ENCODE peak calls at places on chromosomes 16 and 17, in four cellular contexts. One of them, this sample, is unnamed.

GRCh38 chr17:65850486-65850885 is 289.0 kb upstream of the AXIN2 start:
- DNase-seq in fibroblast of lung: peak
- DNase-seq in left ventricle myocardium inferior: no peak
- DNase-seq in AG09309: peak
- DNase-seq in this sample: no peak

GRCh38 chr17:74393323-74393942 is 26.1 kb downstream of the GPR142 start:
- DNase-seq in fibroblast of lung: no peak
- DNase-seq in left ventricle myocardium inferior: no peak
- DNase-seq in AG09309: no peak
- DNase-seq in this sample: no peak

GRCh38 chr17:41868568-41868967 is 3.3 kb upstream of the KLHL11 start:
- DNase-seq in fibroblast of lung: no peak
- DNase-seq in left ventricle myocardium inferior: no peak
- DNase-seq in AG09309: no peak
- DNase-seq in this sample: no peak

GRCh38 chr17:80891096-80892018 is 100.3 kb upstream of the CHMP6 start:
- DNase-seq in fibroblast of lung: peak
- DNase-seq in left ventricle myocardium inferior: no peak
- DNase-seq in AG09309: peak
- DNase-seq in this sample: no peak

GRCh38 chr17:30824002-30824355 is 513 bp downstream of the CRLF3 start:
- DNase-seq in fibroblast of lung: no peak
- DNase-seq in left ventricle myocardium inferior: no peak
- DNase-seq in AG09309: no peak
- DNase-seq in this sample: no peak

GRCh38 chr17:38871247-38871991 is 1.6 kb downstream of the LASP1 start:
- DNase-seq in fibroblast of lung: peak
- DNase-seq in left ventricle myocardium inferior: peak
- DNase-seq in AG09309: no peak
- DNase-seq in this sample: peak

GRCh38 chr17:40448639-40449261 is 5.5 kb downstream of the IGFBP4 start:
- DNase-seq in fibroblast of lung: peak
- DNase-seq in left ventricle myocardium inferior: no peak
- DNase-seq in AG09309: no peak
- DNase-seq in this sample: no peak

GRCh38 chr17:17008998-17009397 is 33.3 kb upstream of the MPRIP start:
- DNase-seq in fibroblast of lung: no peak
- DNase-seq in left ventricle myocardium inferior: peak
- DNase-seq in AG09309: no peak
- DNase-seq in this sample: no peak

GRCh38 chr16:81237282-81237681 is 1.2 kb upstream of the BCO1 start:
- DNase-seq in fibroblast of lung: peak
- DNase-seq in left ventricle myocardium inferior: peak
- DNase-seq in AG09309: no peak
- DNase-seq in this sample: no peak

GRCh38 chr16:51562896-51563295 is 411.8 kb upstream of the SALL1 start:
- DNase-seq in fibroblast of lung: no peak
- DNase-seq in left ventricle myocardium inferior: no peak
- DNase-seq in AG09309: no peak
- DNase-seq in this sample: no peak

DNA sequence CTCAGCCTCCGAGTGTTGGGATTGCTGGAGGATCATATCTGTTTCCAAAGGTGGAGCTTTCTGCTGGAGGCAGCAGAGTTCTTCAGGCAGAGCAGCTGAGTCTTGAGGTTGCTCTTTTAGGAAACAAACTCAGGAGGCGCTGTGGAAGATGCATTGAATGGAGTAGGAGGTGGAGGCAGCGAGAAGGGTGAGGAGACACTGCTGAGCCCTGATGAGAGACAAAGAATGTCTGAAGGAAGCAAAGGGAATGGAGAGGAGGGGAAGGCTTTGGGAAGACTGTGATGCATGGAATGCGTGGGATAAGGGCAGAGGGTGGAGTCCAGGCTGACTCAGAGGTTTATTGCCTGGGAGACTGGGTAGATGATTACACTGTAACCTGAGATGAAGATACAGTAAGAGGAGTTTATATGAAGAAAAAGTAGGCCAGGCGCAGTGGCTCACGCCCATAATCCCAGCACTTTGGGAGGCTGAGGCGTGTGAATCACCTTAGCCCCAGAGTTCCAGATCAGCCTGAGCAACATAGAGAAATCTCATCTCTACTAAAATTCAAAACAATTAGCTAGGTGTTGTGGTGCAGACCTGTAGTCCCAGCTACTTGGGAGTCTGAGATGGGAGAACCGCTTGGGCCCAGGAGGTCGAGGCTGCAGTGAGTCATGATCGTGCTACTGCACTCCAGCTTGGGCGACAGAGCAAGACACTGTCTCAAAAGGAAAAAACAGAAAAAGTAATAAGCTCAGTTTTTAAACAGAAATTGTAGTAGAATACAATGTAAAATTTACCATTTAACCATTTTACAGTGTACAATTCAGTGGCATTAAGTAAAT is 17.8 kb upstream of the TMEM219 start:
- DNase-seq in fibroblast of lung: peak
- DNase-seq in left ventricle myocardium inferior: no peak
- DNase-seq in AG09309: peak
- DNase-seq in this sample: peak
- TF ChIP-seq CTCF in fibroblast of lung: peak
- TF ChIP-seq CTCF in left ventricle myocardium inferior: no peak
- TF ChIP-seq CTCF in AG09309: peak
- TF ChIP-seq CTCF in this sample: peak

GRCh38 chr16:35746281-35746962 is 2287.0 kb downstream of the TP53TG3F start:
- DNase-seq in fibroblast of lung: no peak
- DNase-seq in left ventricle myocardium inferior: no peak
- DNase-seq in AG09309: no peak
- DNase-seq in this sample: no peak
- TF ChIP-seq CTCF in fibroblast of lung: no peak
- TF ChIP-seq CTCF in left ventricle myocardium inferior: no peak
- TF ChIP-seq CTCF in AG09309: no peak
- TF ChIP-seq CTCF in this sample: no peak

GRCh38 chr17:72430611-72431432 is 310.0 kb downstream of the SOX9 start:
- DNase-seq in fibroblast of lung: no peak
- DNase-seq in left ventricle myocardium inferior: no peak
- DNase-seq in AG09309: no peak
- DNase-seq in this sample: peak
- TF ChIP-seq CTCF in fibroblast of lung: peak
- TF ChIP-seq CTCF in left ventricle myocardium inferior: no peak
- TF ChIP-seq CTCF in AG09309: peak
- TF ChIP-seq CTCF in this sample: peak

DNA sequence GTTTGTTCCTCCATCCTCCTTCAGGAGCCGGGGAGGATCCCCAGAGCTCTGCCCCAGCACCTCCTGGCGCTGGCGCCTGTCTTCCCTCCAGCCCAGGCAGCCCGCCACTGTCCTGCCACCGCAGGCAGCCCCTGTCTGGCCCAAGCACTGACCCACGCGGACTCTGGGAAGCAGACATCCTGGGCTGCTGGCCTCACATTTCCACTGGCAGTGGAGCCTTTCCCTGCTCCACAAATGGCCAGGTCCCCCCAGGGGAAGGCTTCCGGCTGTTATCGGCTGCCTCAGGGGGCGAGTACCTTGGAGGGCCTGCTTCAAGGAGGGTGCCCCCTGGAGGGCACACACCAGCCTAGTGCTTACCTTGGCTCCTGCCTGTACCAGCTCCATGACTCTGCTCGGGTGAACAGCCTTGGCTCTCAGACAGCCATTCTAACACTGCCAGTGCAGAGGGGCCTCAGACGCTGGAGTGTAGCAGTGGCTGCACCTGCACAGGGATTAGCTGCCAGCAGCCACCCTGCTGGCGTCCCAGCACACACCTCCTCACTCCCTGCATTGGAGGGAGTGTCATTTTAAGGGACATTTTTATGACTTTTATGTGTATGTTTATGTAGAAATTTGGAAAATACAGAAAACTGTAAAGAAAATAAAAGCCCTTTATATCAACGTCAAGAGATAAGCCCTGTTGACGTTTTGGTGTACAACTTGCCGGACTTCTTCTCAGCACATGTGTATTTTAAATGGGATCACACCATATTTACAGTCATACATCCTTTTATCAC is 21.0 kb downstream of the ACE start:
- DNase-seq in fibroblast of lung: no peak
- DNase-seq in left ventricle myocardium inferior: no peak
- DNase-seq in AG09309: no peak
- DNase-seq in this sample: peak
- TF ChIP-seq CTCF in fibroblast of lung: no peak
- TF ChIP-seq CTCF in left ventricle myocardium inferior: peak
- TF ChIP-seq CTCF in AG09309: peak
- TF ChIP-seq CTCF in this sample: peak

DNA sequence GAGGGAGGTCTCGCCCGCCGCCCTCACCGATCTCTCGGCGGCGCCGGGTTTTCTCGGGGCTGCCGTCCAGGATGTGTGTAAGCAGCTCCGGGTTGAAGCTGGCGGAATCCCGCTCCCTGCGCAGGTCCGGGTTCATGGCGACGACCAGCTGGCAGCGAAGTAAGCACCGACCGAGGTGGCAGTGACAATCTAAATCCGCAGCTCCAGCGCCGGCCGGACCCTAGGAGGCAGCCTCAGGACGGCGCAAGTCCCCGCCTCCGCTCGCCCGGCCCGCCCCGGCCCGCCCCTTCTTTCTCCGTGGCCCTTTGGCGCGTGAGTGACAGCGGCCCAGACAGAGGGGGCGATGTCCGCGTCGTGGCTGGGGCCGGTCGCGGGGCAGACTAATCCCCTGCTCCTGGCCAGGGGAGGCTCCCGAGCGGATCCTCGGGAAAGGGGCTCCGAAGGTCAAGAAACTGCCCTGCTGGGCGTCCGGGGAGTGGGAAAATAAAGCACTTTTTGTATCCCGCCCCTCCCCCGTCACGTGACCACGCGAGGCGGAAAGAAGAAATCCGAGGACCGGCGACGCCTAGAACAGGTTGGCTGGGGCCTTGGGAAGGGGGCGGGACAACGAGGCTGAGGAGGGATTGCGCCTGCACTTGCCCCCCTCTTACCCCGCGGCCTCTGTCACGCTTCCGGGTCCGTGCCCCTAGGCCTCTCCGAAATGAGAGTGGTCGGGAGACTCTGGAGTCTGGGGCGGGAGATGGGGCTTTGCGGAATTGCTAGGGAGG is at the start of the genes ACOX1 and TEN1:
- DNase-seq in fibroblast of lung: peak
- DNase-seq in left ventricle myocardium inferior: peak
- DNase-seq in AG09309: peak
- DNase-seq in this sample: peak
- TF ChIP-seq CTCF in fibroblast of lung: no peak
- TF ChIP-seq CTCF in left ventricle myocardium inferior: peak
- TF ChIP-seq CTCF in AG09309: no peak
- TF ChIP-seq CTCF in this sample: peak

GRCh38 chr17:60165223-60165622 is 15.4 kb downstream of the CA4 start:
- DNase-seq in fibroblast of lung: no peak
- DNase-seq in left ventricle myocardium inferior: no peak
- DNase-seq in AG09309: no peak
- DNase-seq in this sample: peak
- TF ChIP-seq CTCF in fibroblast of lung: no peak
- TF ChIP-seq CTCF in left ventricle myocardium inferior: no peak
- TF ChIP-seq CTCF in AG09309: no peak
- TF ChIP-seq CTCF in this sample: peak

DNA sequence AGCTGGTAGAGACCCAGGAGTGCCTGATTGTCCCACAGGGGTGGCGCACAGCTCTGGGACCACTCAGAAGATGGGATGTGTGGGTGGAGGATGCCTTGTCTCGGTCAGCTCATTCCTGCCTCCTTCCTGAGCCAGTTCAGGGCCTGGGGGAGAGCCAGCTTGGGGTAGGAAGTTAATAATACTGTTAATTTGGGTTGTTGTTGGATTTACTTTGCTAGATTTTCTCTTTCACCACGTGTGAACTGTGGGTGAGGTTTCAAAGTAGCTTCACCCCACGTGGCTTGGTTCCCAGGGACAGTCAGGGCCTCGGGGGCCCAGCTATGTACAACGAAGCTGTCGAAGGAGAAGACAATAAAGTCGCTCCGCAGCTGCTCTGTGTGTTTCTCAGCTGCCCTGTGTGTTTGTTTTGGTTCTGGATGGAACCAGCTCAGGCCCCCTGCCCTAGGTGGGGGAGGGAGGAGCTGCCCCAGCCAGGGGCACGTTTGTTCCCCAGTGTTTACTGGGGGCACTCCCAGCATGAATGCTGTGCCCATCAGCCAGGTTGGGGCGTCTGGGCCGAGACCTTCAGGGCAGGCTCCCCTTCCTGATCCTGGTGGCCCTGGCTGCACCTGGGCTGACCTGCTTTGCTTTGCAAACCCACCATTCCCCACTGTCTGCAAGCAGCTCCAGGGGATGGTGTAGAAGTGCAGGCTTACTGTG is 2.3 kb downstream of the NUDT16L1 start:
- DNase-seq in fibroblast of lung: no peak
- DNase-seq in left ventricle myocardium inferior: no peak
- DNase-seq in AG09309: no peak
- DNase-seq in this sample: no peak
- TF ChIP-seq CTCF in fibroblast of lung: no peak
- TF ChIP-seq CTCF in left ventricle myocardium inferior: no peak
- TF ChIP-seq CTCF in AG09309: no peak
- TF ChIP-seq CTCF in this sample: no peak

DNA sequence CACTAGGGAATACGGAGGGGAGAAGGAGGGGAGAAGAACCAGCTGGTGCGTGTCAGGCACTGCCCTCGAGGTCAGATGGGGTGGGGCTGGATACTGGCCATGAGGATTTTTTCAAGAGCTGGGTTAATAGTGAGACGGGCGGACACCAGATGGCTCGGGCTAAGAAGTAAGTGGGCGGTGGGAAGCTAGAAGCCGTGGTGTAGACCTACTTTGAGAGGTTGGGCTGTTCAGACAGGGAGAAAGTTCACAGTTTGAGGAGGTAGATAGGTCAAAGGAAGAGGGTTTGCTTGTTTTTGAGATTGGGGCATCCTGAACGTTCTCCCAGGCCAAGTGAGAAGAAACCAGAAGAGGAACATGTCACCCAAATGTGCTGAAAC is 303.9 kb downstream of the SEC14L1 start:
- DNase-seq in fibroblast of lung: peak
- DNase-seq in left ventricle myocardium inferior: peak
- DNase-seq in AG09309: no peak
- DNase-seq in this sample: no peak
- TF ChIP-seq CTCF in fibroblast of lung: no peak
- TF ChIP-seq CTCF in left ventricle myocardium inferior: no peak
- TF ChIP-seq CTCF in AG09309: no peak
- TF ChIP-seq CTCF in this sample: no peak

This sample was measured in endodermal cell.